ENCODE peak calls at places on chromosomes 16 and 17, in four cellular contexts. One of them, this sample, is unnamed.

GRCh38 chr17:17888371-17888770 is 51.6 kb upstream of the SREBF1 start:
- DNase-seq in T-helper 2 cell: no peak
- DNase-seq in GM04504: no peak
- DNase-seq in GM06990: no peak
- DNase-seq in this sample: no peak

GRCh38 chr16:88599825-88600538 is 29.8 kb downstream of the ZC3H18 start:
- DNase-seq in T-helper 2 cell: no peak
- DNase-seq in GM06990: no peak
- DNase-seq in GM04504: no peak
- DNase-seq in this sample: no peak

GRCh38 chr16:4372315-4372577 is 598 bp downstream of the VASN start:
- DNase-seq in GM06990: no peak
- DNase-seq in GM04504: no peak
- DNase-seq in T-helper 2 cell: no peak
- DNase-seq in this sample: no peak

GRCh38 chr16:50861451-50861850 is 119.6 kb downstream of the CYLD start:
- DNase-seq in GM04504: no peak
- DNase-seq in GM06990: no peak
- DNase-seq in T-helper 2 cell: no peak
- DNase-seq in this sample: peak; percentile 9

GRCh38 chr16:66668777-66669444 is 27.6 kb downstream of the CMTM4 start:
- DNase-seq in GM04504: peak; percentile 71
- DNase-seq in T-helper 2 cell: no peak
- DNase-seq in GM06990: no peak
- DNase-seq in this sample: no peak

GRCh38 chr17:61325382-61326073 is 74.1 kb upstream of the TBX2 start:
- DNase-seq in GM06990: no peak
- DNase-seq in T-helper 2 cell: no peak
- DNase-seq in GM04504: no peak
- DNase-seq in this sample: no peak

GRCh38 chr16:54509406-54509931 is 222.9 kb upstream of the IRX3 start:
- DNase-seq in GM04504: no peak
- DNase-seq in GM06990: no peak
- DNase-seq in T-helper 2 cell: no peak
- DNase-seq in this sample: no peak

GRCh38 chr16:58451945-58452401 is 48.0 kb upstream of the NDRG4 start:
- DNase-seq in T-helper 2 cell: no peak
- DNase-seq in GM06990: no peak
- DNase-seq in GM04504: peak; percentile 29
- DNase-seq in this sample: no peak

GRCh38 chr16:31323959-31324629 is 30.9 kb upstream of the ITGAX start:
- DNase-seq in GM06990: no peak
- DNase-seq in T-helper 2 cell: no peak
- DNase-seq in GM04504: no peak
- DNase-seq in this sample: no peak

GRCh38 chr16:78836802-78837489 is 737.5 kb downstream of the WWOX start:
- DNase-seq in GM06990: no peak
- DNase-seq in T-helper 2 cell: peak; percentile 56
- DNase-seq in GM04504: no peak
- DNase-seq in this sample: no peak

GRCh38 chr16:56350491-56351405 is 74.6 kb downstream of the AMFR start:
- DNase-seq in GM04504: no peak
- DNase-seq in T-helper 2 cell: no peak
- DNase-seq in GM06990: no peak
- DNase-seq in this sample: no peak

GRCh38 chr17:44350733-44351226 is 5.7 kb downstream of the GRN start:
- DNase-seq in GM04504: no peak
- DNase-seq in T-helper 2 cell: peak; percentile 69
- DNase-seq in GM06990: peak; percentile 64
- DNase-seq in this sample: peak; percentile 84

GRCh38 chr16:20806168-20807050 is at the start of the genes ERI2 and REXO5:
- DNase-seq in GM04504: peak; percentile 91
- DNase-seq in GM06990: peak; percentile 85
- DNase-seq in T-helper 2 cell: peak; percentile 85
- DNase-seq in this sample: peak; percentile 93

GRCh38 chr16:89409161-89409711 is 81.1 kb downstream of the ANKRD11 start:
- DNase-seq in T-helper 2 cell: peak; percentile 77
- DNase-seq in GM06990: no peak
- DNase-seq in GM04504: no peak
- DNase-seq in this sample: no peak

GRCh38 chr17:75447951-75448856 is 8.2 kb upstream of the TMEM94 start:
- DNase-seq in GM06990: no peak
- DNase-seq in T-helper 2 cell: no peak
- DNase-seq in GM04504: no peak
- DNase-seq in this sample: no peak

GRCh38 chr17:5035356-5035755 is at the start of gene SLC52A1:
- DNase-seq in T-helper 2 cell: no peak
- DNase-seq in GM06990: no peak
- DNase-seq in GM04504: no peak
- DNase-seq in this sample: no peak

GRCh38 chr17:45222273-45222993 is 748 bp downstream of the FMNL1 start:
- DNase-seq in T-helper 2 cell: peak; percentile 77
- DNase-seq in GM04504: no peak
- DNase-seq in GM06990: no peak
- DNase-seq in this sample: no peak

GRCh38 chr17:59328534-59329095 is 2.8 kb upstream of the YPEL2 start:
- DNase-seq in T-helper 2 cell: no peak
- DNase-seq in GM04504: no peak
- DNase-seq in GM06990: no peak
- DNase-seq in this sample: no peak

GRCh38 chr16:21613361-21613760 is 14.0 kb downstream of the METTL9 start:
- DNase-seq in GM06990: no peak
- DNase-seq in GM04504: no peak
- DNase-seq in T-helper 2 cell: no peak
- DNase-seq in this sample: no peak

GRCh38 chr17:72635034-72635654 is 457.3 kb downstream of the SLC39A11 start:
- DNase-seq in T-helper 2 cell: peak; percentile 52
- DNase-seq in GM04504: no peak
- DNase-seq in GM06990: no peak
- DNase-seq in this sample: no peak

GRCh38 chr17:8556074-8556473 is 74.5 kb downstream of the MYH10 start:
- DNase-seq in GM04504: no peak
- DNase-seq in GM06990: no peak
- DNase-seq in T-helper 2 cell: no peak
- DNase-seq in this sample: no peak

GRCh38 chr17:77470800-77471733 is 330.3 kb downstream of the SEC14L1 start:
- DNase-seq in GM06990: no peak
- DNase-seq in GM04504: no peak
- DNase-seq in T-helper 2 cell: no peak
- DNase-seq in this sample: no peak

GRCh38 chr17:31544186-31544585 is 152.7 kb downstream of the RAB11FIP4 start:
- DNase-seq in GM04504: no peak
- DNase-seq in T-helper 2 cell: no peak
- DNase-seq in GM06990: no peak
- DNase-seq in this sample: no peak

GRCh38 chr17:37696366-37696765 is 48.5 kb downstream of the HNF1B start:
- DNase-seq in T-helper 2 cell: no peak
- DNase-seq in GM06990: no peak
- DNase-seq in GM04504: no peak
- DNase-seq in this sample: no peak

GRCh38 chr17:45848868-45849535 is 4.3 kb downstream of the SPPL2C start:
- DNase-seq in GM04504: no peak
- DNase-seq in GM06990: no peak
- DNase-seq in T-helper 2 cell: no peak
- DNase-seq in this sample: no peak

GRCh38 chr16:82091225-82091624 is 56.2 kb downstream of the HSD17B2 start:
- DNase-seq in T-helper 2 cell: no peak
- DNase-seq in GM06990: no peak
- DNase-seq in GM04504: no peak
- DNase-seq in this sample: no peak

GRCh38 chr17:66952031-66952524 is 12.4 kb upstream of the CACNG4 start:
- DNase-seq in GM04504: peak; percentile 80
- DNase-seq in GM06990: no peak
- DNase-seq in T-helper 2 cell: no peak
- DNase-seq in this sample: no peak

GRCh38 chr17:47649972-47650524 is 329 bp downstream of the KPNB1 start:
- DNase-seq in GM06990: no peak
- DNase-seq in T-helper 2 cell: peak; percentile 85
- DNase-seq in GM04504: peak; percentile 26
- DNase-seq in this sample: peak; percentile 60

GRCh38 chr17:38844261-38844757 is 9.2 kb downstream of the RPL23 start:
- DNase-seq in GM06990: no peak
- DNase-seq in T-helper 2 cell: no peak
- DNase-seq in GM04504: no peak
- DNase-seq in this sample: no peak

GRCh38 chr16:31063843-31064611 is 10.0 kb downstream of the ZNF668 start:
- DNase-seq in T-helper 2 cell: peak; percentile 72
- DNase-seq in GM04504: no peak
- DNase-seq in GM06990: no peak
- DNase-seq in this sample: no peak

GRCh38 chr16:63289834-63290460 is 1253.7 kb upstream of the CDH8 start:
- DNase-seq in GM06990: no peak
- DNase-seq in T-helper 2 cell: peak; percentile 16
- DNase-seq in GM04504: no peak
- DNase-seq in this sample: peak; percentile 7

GRCh38 chr16:17921357-17921978 is 415.1 kb downstream of the NPIPA8 start:
- DNase-seq in GM06990: no peak
- DNase-seq in GM04504: no peak
- DNase-seq in T-helper 2 cell: peak; percentile 57
- DNase-seq in this sample: peak; percentile 41

GRCh38 chr17:17467720-17468119 is 9.1 kb upstream of the MED9 start:
- DNase-seq in GM04504: no peak
- DNase-seq in T-helper 2 cell: no peak
- DNase-seq in GM06990: no peak
- DNase-seq in this sample: no peak

GRCh38 chr17:66702106-66702936 is 132.6 kb upstream of the CACNG5 start:
- DNase-seq in GM04504: no peak
- DNase-seq in T-helper 2 cell: peak; percentile 18
- DNase-seq in GM06990: no peak
- DNase-seq in this sample: no peak

GRCh38 chr17:29677139-29677834 is 54.6 kb upstream of the CORO6 start:
- DNase-seq in T-helper 2 cell: no peak
- DNase-seq in GM04504: no peak
- DNase-seq in GM06990: no peak
- DNase-seq in this sample: no peak

This sample was measured in GM10248.